ENCODE peak calls at places on chromosomes 16 and 17, in four cellular contexts. Z, S, F and T are unnamed samples.

GRCh38 chr16:30985401-30986128 is 558 bp downstream of the HSD3B7 start:
- DNase-seq in F (no peak), S (peak), Z (no peak), T (peak)

GRCh38 chr17:50534222-50534978 is 1.9 kb downstream of the EPN3 start:
- DNase-seq in F (no peak), S (peak), Z (no peak), T (peak)

GRCh38 chr17:75826561-75827290 is 17.5 kb downstream of the UNC13D start:
- DNase-seq in F (no peak), Z (no peak), S (no peak), T (no peak)

GRCh38 chr17:28911411-28912045 is 8.6 kb upstream of the DHRS13 start:
- DNase-seq in F (no peak), S (no peak), Z (no peak), T (no peak)

GRCh38 chr17:72525225-72525988 is 404.6 kb downstream of the SOX9 start:
- DNase-seq in S (no peak), F (no peak), Z (no peak), T (no peak)

GRCh38 chr17:57875109-57876022 is 25.5 kb upstream of the MRPS23 start:
- DNase-seq in F (peak), S (peak), Z (peak), T (peak)

GRCh38 chr16:50306287-50306686 is 39.9 kb downstream of the ADCY7 start:
- DNase-seq in S (no peak), Z (no peak), F (no peak), T (no peak)

GRCh38 chr17:45155029-45155428 is 6.6 kb upstream of the HEXIM2 start:
- DNase-seq in Z (no peak), F (no peak), S (no peak), T (no peak)

GRCh38 chr17:74199306-74200092 is 4.0 kb upstream of the RPL38 start:
- DNase-seq in F (no peak), Z (peak), S (peak), T (peak)

GRCh38 chr16:10376229-10376628 is 9.6 kb upstream of the ATF7IP2 start:
- DNase-seq in S (no peak), Z (no peak), F (no peak), T (no peak)

GRCh38 chr16:75265911-75266701 is 14.7 kb upstream of the BCAR1 start:
- DNase-seq in Z (peak), S (peak), F (peak), T (peak)

GRCh38 chr16:75264999-75265910 is 13.8 kb upstream of the BCAR1 start:
- DNase-seq in F (no peak), S (no peak), Z (no peak), T (peak)

GRCh38 chr16:75264531-75264998 is 13.1 kb upstream of the BCAR1 start:
- DNase-seq in F (peak), S (no peak), Z (no peak), T (peak)

GRCh38 chr16:75266738-75267630 is 15.6 kb upstream of the BCAR1 start:
- DNase-seq in F (no peak), Z (no peak), S (no peak), T (no peak)

DNA sequence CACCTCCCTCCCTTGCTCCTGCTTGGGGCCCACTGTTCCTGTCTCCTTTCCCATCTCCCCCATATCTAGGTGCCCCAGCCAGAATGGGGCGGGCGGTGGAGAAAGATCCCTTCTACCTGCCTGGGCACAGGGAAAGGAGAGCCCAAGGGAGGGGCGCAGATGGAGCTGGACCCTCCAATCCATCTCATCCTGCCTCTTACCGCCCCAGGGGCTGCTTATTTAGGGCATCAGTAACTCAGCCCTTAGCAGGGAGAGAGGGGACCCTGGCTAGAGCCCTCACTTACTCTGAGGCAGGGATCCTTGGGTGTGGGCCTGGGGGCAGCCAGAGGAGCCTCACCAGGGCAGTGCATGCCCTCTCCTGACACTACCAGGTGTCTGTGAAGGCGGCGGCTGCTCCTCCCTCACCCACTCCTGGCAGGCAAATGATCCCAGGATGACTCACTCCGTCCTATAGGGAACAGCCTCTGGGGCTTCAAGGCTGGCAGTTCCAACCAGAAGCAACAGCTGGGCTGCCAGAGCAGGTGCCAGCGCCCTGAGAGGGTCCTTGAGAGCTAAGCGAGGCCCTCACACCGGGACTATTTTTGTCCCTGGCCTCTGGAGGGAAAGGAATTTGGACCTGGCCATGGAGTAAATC is 16.3 kb upstream of the BCAR1 start:
- DNase-seq in S (no peak), F (peak), Z (no peak), T (peak)
- H3K14ac ChIP-seq in S (no peak), F (no peak), Z (peak), T (no peak)

GRCh38 chr16:29947897-29948296 is 14.0 kb upstream of the TMEM219 start:
- DNase-seq in Z (no peak), S (no peak), F (no peak), T (no peak)

GRCh38 chr16:29940656-29941055 is 14.6 kb upstream of the KCTD13 start:
- DNase-seq in F (no peak), Z (no peak), S (no peak), T (no peak)

GRCh38 chr16:29943846-29944669 is 17.8 kb upstream of the TMEM219 start:
- DNase-seq in F (peak), Z (no peak), S (peak), T (peak)
- H3K18ac ChIP-seq in F (peak), Z (peak), S (peak), T (peak)

DNA sequence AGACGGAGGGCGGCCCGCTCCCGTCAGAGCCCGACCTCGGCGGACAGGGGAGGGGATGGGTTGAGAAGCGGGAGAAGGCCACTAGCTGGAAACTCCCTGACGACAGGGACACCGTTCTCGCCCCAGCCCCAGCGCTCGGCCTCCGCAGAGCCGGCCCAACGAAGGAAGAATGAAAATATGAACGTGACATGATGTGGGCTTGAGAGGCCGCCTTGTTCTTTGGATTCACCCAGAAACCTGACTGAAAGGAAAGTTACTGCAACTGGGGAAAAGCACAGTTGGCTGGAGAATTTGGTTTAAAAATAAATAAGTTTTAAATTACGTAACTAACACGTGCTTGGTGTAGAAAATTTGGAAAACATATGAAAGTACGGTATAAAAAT is 21.1 kb downstream of the NPTX1 start:
- DNase-seq in F (peak), Z (no peak), S (peak), T (peak)
- H3K14ac ChIP-seq in F (peak), Z (no peak), S (no peak), T (peak)

DNA sequence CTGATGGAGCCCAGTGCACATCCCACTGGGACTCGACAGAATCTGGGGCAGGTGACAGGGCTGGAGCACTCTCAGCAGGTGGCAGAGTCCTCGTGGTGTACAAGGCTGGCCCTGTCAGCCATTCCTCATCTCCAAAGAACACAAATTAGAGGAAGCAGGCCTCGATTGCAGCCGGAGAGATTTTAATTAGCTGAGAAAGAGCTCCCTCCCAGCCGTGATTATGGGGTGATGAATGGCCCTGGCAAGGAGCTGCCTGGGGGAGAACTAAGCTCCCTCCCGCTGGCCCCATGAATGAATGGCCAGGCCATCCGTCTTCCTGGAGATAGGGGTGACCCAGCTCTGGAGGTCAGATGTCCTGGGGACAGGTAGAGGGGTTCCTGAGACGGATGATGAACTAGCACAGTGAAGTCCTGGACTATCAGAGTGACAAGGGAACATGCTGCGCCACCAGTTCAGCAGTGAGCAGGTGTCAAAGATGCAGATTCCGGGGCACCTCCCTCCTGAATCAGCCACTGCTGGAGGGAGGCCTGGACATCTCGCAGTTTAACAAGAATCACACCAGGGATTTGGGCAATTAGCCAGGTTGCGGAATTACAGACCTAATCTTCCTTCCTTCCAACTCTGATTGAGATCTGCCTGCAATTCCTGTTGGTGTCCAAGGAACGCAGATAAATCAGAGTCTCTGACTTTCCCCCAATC is 35.5 kb downstream of the PIMREG start:
- DNase-seq in Z (no peak), S (no peak), F (no peak), T (no peak)
- H3K18ac ChIP-seq in Z (peak), S (no peak), F (no peak), T (no peak)